ENCODE peak calls at places on chromosomes 2 and 18, in nine cellular contexts. E is hepatocyte, F is OCI-LY7, G is H9, X is coronary artery, U is cardiac fibroblast, T is WTC11, R is heart left ventricle, B is MM.1S. V is an unnamed sample.

GRCh38 chr2:79832540-79833234 is 319.8 kb downstream of the CTNNA2 start:
- DNase-seq in E (no peak), R (no peak), U (no peak), G (peak), T (no peak), F (no peak), X (no peak), B (no peak), V (no peak)

GRCh38 chr2:231568785-231569435 is 23.8 kb upstream of the TEX44 start:
- DNase-seq in T (no peak), R (peak), B (no peak), E (no peak), F (no peak), X (no peak), G (no peak), U (no peak), V (no peak)

GRCh38 chr2:129330504-129330903 is 649.0 kb upstream of the RAB6C start:
- DNase-seq in F (no peak), R (no peak), X (no peak), T (no peak), G (no peak), U (no peak), B (no peak), E (no peak), V (no peak)

GRCh38 chr2:100887713-100888112 is 67.8 kb downstream of the NPAS2 start:
- DNase-seq in E (no peak), R (no peak), X (no peak), F (no peak), U (no peak), G (no peak), B (no peak), T (no peak), V (no peak)

GRCh38 chr2:203533696-203534471 is 1.2 kb downstream of the RAPH1 start:
- DNase-seq in B (peak), G (no peak), F (peak), X (no peak), T (no peak), E (peak), U (peak), R (no peak), V (no peak)

GRCh38 chr2:18536100-18536499 is 24.4 kb downstream of the RDH14 start:
- DNase-seq in R (no peak), T (no peak), X (no peak), U (peak), G (no peak), B (no peak), E (no peak), F (no peak), V (no peak)

GRCh38 chr2:232129483-232129882 is 168.0 kb downstream of the DIS3L2 start:
- DNase-seq in U (peak), T (no peak), G (no peak), X (no peak), R (no peak), E (no peak), F (no peak), B (no peak), V (no peak)

GRCh38 chr18:76995896-76996295 is 136.7 kb downstream of the MBP start:
- DNase-seq in E (no peak), U (no peak), B (no peak), R (no peak), G (no peak), X (no peak), T (no peak), F (no peak), V (no peak)

GRCh38 chr2:124325667-124326425 is 300.8 kb downstream of the CNTNAP5 start:
- DNase-seq in R (no peak), G (no peak), B (no peak), F (no peak), X (no peak), E (peak), T (no peak), U (peak), V (no peak)

GRCh38 chr2:230658877-230659652 is 53.6 kb upstream of the CAB39 start:
- DNase-seq in R (no peak), T (no peak), X (no peak), F (no peak), G (no peak), U (no peak), B (no peak), E (no peak), V (no peak)

GRCh38 chr2:230762317-230762896 is 49.8 kb downstream of the CAB39 start:
- DNase-seq in G (peak), R (no peak), X (no peak), U (peak), E (peak), F (peak), B (peak), T (peak), V (peak)

GRCh38 chr2:143110759-143111428 is 18.3 kb upstream of the ARHGAP15 start:
- DNase-seq in F (peak), R (no peak), X (no peak), B (peak), G (peak), T (peak), U (peak), E (peak), V (peak)

GRCh38 chr18:56421641-56422040 is 216.8 kb downstream of the TXNL1 start:
- DNase-seq in R (no peak), B (no peak), G (no peak), F (no peak), T (no peak), E (no peak), U (no peak), X (no peak), V (no peak)

GRCh38 chr18:9765505-9765904 is 57.4 kb downstream of the RAB31 start:
- DNase-seq in T (no peak), B (no peak), X (no peak), E (peak), F (no peak), R (no peak), G (no peak), U (no peak), V (no peak)

GRCh38 chr18:4106407-4107033 is 348.6 kb downstream of the DLGAP1 start:
- DNase-seq in E (peak), T (peak), R (peak), U (peak), G (peak), F (peak), B (peak), X (no peak), V (peak)

GRCh38 chr2:109129921-109130725 is 1.1 kb downstream of the SH3RF3 start:
- DNase-seq in U (peak), T (no peak), B (peak), R (no peak), E (no peak), F (no peak), G (peak), X (peak), V (no peak)

GRCh38 chr2:74566423-74567085 is 12.0 kb downstream of the DOK1 start:
- DNase-seq in X (peak), G (no peak), F (no peak), B (no peak), T (no peak), E (no peak), U (peak), R (no peak), V (no peak)

GRCh38 chr2:110796724-110797301 is 64.4 kb downstream of the ACOXL start:
- DNase-seq in R (no peak), E (no peak), U (peak), B (no peak), G (no peak), T (no peak), X (no peak), F (no peak), V (no peak)

GRCh38 chr2:159442159-159442852 is 155.8 kb upstream of the WDSUB1 start:
- DNase-seq in B (no peak), E (no peak), X (no peak), F (no peak), R (no peak), G (no peak), T (no peak), U (no peak), V (no peak)

GRCh38 chr2:98560256-98560771 is 48.0 kb downstream of the COA5 start:
- DNase-seq in T (no peak), X (no peak), B (no peak), F (no peak), G (no peak), U (peak), E (peak), R (no peak), V (no peak)

DNA sequence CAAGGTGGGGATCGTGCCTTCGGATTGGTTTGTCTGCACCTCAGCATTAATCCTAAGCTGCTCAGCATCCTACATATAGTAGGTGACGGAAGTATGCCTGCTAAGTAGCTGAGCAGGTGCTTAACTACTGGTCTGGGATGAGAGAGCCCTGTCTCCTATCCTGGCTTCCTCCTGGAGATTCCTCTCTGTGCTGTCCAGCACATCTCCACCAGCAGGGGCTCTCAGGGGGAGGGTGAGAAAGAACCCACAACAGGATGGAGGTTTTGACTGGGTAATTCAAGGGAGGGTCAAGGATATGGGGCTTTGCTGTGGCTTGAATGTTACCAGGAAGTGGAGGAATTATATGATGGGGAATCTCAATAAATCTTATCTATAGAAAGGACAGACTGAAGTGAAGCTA is 45.4 kb upstream of the KIF5C start:
- DNase-seq in X (no peak), E (no peak), R (no peak), U (no peak), B (no peak), G (no peak), T (no peak), F (no peak), V (no peak)
- TF ChIP-seq CTCF in X (no peak), E (no peak), R (no peak), U (peak), B (no peak), G (no peak), T (no peak), F (no peak), V (peak)

DNA sequence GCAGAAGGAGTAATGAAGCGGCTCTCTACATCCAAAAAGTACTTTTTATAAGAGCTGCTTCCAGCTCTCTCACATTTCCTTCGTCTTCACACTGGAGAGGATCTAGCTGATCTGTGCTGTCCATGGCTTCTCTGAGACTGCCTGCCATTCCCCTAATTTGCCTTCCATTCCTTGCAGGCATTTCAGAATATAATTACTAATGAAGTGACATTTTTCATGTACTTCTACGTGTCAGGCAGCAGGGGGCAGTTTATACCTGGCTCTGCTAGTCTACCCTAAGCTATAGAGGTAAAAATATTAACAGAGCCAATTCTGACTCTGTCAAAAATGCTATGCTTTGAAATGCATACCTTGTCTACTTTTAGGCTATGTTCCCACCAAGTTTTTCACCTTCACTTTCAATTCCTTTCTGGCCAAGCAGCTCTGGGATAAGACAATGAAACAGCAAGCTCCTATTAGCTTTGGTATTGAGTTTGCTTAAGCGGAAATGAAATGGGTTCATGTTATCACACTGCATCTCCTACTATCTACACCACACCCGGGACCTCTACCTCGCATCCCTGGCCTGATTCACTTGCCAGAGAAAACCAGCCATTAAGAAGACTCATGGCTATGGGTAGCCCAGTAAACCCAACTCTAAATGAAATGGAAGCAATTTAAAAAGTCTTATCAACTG is 81.9 kb downstream of the MEP1B start:
- DNase-seq in U (peak), G (no peak), X (no peak), R (no peak), B (peak), F (peak), E (peak), T (peak), V (peak)
- TF ChIP-seq CTCF in U (peak), G (peak), X (peak), R (peak), B (peak), F (peak), E (peak), T (no peak), V (peak)

GRCh38 chr2:238231809-238232208 is 8.0 kb downstream of the HES6 start:
- DNase-seq in T (no peak), U (no peak), G (no peak), X (no peak), R (no peak), F (no peak), E (no peak), B (no peak), V (no peak)

GRCh38 chr2:238231251-238231793 is 8.5 kb downstream of the HES6 start:
- DNase-seq in T (peak), G (peak), U (peak), F (no peak), B (peak), X (peak), R (peak), E (peak), V (peak)

GRCh38 chr2:238235856-238236255 is 4.0 kb downstream of the HES6 start:
- DNase-seq in U (no peak), X (no peak), E (no peak), F (no peak), B (no peak), R (no peak), G (no peak), T (no peak), V (no peak)

GRCh38 chr2:238235331-238235732 is 4.5 kb downstream of the HES6 start:
- DNase-seq in G (no peak), E (no peak), T (no peak), F (no peak), R (no peak), X (no peak), B (no peak), U (peak), V (no peak)

DNA sequence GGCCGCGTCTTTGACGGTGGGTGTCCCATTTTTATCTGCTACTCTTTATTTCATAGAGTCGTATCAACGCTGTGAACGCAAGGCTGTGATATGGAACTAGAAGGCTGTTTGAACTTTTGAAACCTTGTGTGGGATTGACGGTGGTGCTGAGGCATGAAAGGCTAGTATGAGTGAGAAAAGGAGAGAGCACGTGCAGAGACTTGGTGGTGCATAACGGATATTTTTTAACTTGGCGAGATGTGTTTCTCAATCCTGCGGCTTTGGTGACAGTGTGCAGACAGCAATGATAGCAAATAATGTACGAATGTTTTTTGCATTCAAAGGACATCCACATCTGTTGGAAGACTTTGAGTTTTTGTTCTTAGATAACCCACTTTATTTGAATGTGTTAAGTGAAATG is 6.2 kb downstream of the HES6 start:
- DNase-seq in B (no peak), T (no peak), R (no peak), E (no peak), U (no peak), G (no peak), F (no peak), X (no peak), V (no peak)
- TF ChIP-seq CTCF in B (no peak), T (no peak), R (no peak), E (no peak), U (no peak), G (no peak), F (no peak), X (no peak), V (no peak)

DNA sequence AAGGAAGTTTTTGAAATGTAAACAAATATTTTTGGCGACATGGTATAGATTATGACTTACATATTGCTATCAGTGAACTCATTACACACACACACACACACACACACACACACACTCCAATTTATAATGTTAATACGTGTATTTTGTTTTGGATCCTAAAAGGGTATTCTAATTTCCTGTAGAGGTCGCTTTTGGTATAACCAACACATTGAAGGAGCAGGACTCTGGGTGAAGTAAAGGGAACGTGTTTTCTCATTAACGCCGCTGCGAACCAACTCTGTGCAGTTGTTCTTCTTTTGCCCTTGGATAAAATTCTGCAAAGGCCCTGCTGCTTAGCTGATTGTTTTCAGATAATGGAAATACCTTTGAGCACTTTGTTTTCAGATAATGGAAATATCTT is 190.4 kb downstream of the PMAIP1 start:
- DNase-seq in E (peak), U (peak), B (no peak), X (no peak), F (peak), T (no peak), G (no peak), R (no peak), V (no peak)
- TF ChIP-seq CTCF in E (peak), U (no peak), B (no peak), X (no peak), F (peak), T (no peak), G (peak), R (no peak), V (no peak)